ENCODE peak calls at places on chromosomes 12 and 14, in six cellular contexts. F, L, O, P, E and S are unnamed samples.

GRCh38 chr12:108582981-108583770 is 14.7 kb downstream of the TMEM119 start:
- DNase-seq in F (no peak), L (no peak), O (no peak), P (no peak), E (no peak), S (no peak)

GRCh38 chr12:75943730-75944096 is 87.9 kb downstream of the PHLDA1 start:
- DNase-seq in F (no peak), L (no peak), O (no peak), P (no peak), E (no peak), S (no peak)

GRCh38 chr14:58752782-58753181 is 115.0 kb downstream of the DACT1 start:
- DNase-seq in F (peak; percentile 73), L (no peak), O (peak; percentile 79), P (no peak), E (peak; percentile 47), S (no peak)

GRCh38 chr12:121576851-121577391 is 3.9 kb downstream of the KDM2B start:
- DNase-seq in F (no peak), L (no peak), O (no peak), P (peak; percentile 55), E (no peak), S (peak; percentile 55)

GRCh38 chr14:67863223-67863622 is 43.6 kb downstream of the RAD51B start:
- DNase-seq in F (no peak), L (no peak), O (no peak), P (no peak), E (no peak), S (no peak)

GRCh38 chr14:25516838-25517237 is 466.9 kb upstream of the STXBP6 start:
- DNase-seq in F (no peak), L (no peak), O (no peak), P (no peak), E (no peak), S (no peak)

GRCh38 chr12:49201595-49202295 is 12.9 kb upstream of the TUBA1A start:
- DNase-seq in F (peak; percentile 43), L (no peak), O (peak; percentile 81), P (no peak), E (peak; percentile 67), S (no peak)

GRCh38 chr12:97643961-97644360 is 181.4 kb downstream of the RMST start:
- DNase-seq in F (no peak), L (no peak), O (no peak), P (no peak), E (no peak), S (peak; percentile 53)

GRCh38 chr14:28571636-28572035 is 195.0 kb upstream of the FOXG1 start:
- DNase-seq in F (no peak), L (no peak), O (no peak), P (no peak), E (no peak), S (no peak)

GRCh38 chr12:130008241-130008640 is 104.4 kb upstream of the TMEM132D start:
- DNase-seq in F (no peak), L (no peak), O (no peak), P (no peak), E (no peak), S (no peak)

GRCh38 chr14:61517861-61518802 is 177.2 kb upstream of the HIF1A start:
- DNase-seq in F (no peak), L (no peak), O (peak; percentile 39), P (peak; percentile 67), E (no peak), S (no peak)

GRCh38 chr12:3523058-3523457 is 32.1 kb downstream of the PRMT8 start:
- DNase-seq in F (no peak), L (no peak), O (no peak), P (no peak), E (no peak), S (no peak)

GRCh38 chr12:129746318-129746717 is 157.5 kb downstream of the TMEM132D start:
- DNase-seq in F (no peak), L (no peak), O (no peak), P (no peak), E (no peak), S (no peak)

GRCh38 chr12:91382081-91382543 is 199.5 kb upstream of the DCN start:
- DNase-seq in F (peak; percentile 89), L (peak; percentile 85), O (peak; percentile 91), P (peak; percentile 88), E (peak; percentile 89), S (peak; percentile 91)

GRCh38 chr12:15014708-15015107 is 41.9 kb downstream of the PDE6H start:
- DNase-seq in F (no peak), L (no peak), O (no peak), P (no peak), E (no peak), S (no peak)

GRCh38 chr12:65565601-65566560 is 258.4 kb upstream of the HMGA2 start:
- DNase-seq in F (no peak), L (no peak), O (peak; percentile 33), P (no peak), E (no peak), S (no peak)

GRCh38 chr12:76024942-76025600 is 6.5 kb downstream of the PHLDA1 start:
- DNase-seq in F (no peak), L (no peak), O (peak; percentile 42), P (no peak), E (no peak), S (no peak)

GRCh38 chr12:54415223-54415929 is 3.7 kb downstream of the ITGA5 start:
- DNase-seq in F (no peak), L (no peak), O (peak; percentile 32), P (no peak), E (no peak), S (no peak)
- TF ChIP-seq CTCF in F (no peak), L (no peak), O (peak; percentile 24), P (no peak), E (no peak), S (no peak)

DNA sequence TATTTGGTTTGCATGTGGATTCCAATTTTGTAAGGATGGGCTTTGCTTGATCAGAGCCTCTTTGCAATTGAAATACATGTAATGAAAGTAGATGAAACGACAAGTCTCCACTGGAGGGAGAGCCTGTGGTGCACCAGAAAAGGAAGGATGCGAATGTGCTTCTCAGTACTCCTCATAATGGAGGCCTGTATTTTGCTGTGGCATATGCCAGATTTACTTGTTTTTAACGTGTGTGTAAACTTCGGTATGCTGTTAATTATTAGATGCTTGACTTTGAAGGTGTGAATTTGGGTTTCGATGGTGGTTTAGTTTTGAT is 2.8 kb downstream of the DYRK2 start:
- DNase-seq in F (no peak), L (peak; percentile 35), O (peak; percentile 8), P (peak; percentile 50), E (no peak), S (no peak)
- TF ChIP-seq CTCF in F (peak; percentile 53), L (peak; percentile 53), O (no peak), P (peak; percentile 15), E (peak; percentile 31), S (no peak)

GRCh38 chr12:68611094-68611818 is 557 bp downstream of the RAP1B start:
- DNase-seq in F (peak; percentile 78), L (peak; percentile 33), O (peak; percentile 71), P (peak; percentile 65), E (peak; percentile 45), S (peak; percentile 67)
- TF ChIP-seq CTCF in F (no peak), L (no peak), O (no peak), P (no peak), E (no peak), S (no peak)

GRCh38 chr14:101711041-101711861 is 50.3 kb upstream of the PPP2R5C start:
- DNase-seq in F (no peak), L (no peak), O (no peak), P (no peak), E (no peak), S (no peak)
- TF ChIP-seq CTCF in F (no peak), L (no peak), O (no peak), P (no peak), E (no peak), S (no peak)

GRCh38 chr12:96371138-96371786 is 29.0 kb downstream of the CDK17 start:
- DNase-seq in F (no peak), L (no peak), O (no peak), P (no peak), E (no peak), S (no peak)
- TF ChIP-seq CTCF in F (no peak), L (no peak), O (no peak), P (no peak), E (no peak), S (no peak)

GRCh38 chr12:112524676-112525425 is 106.1 kb downstream of the PTPN11 start:
- DNase-seq in F (no peak), L (no peak), O (no peak), P (no peak), E (no peak), S (no peak)
- TF ChIP-seq CTCF in F (no peak), L (no peak), O (no peak), P (no peak), E (peak; percentile 33), S (no peak)

GRCh38 chr12:26748412-26748740 is 84.6 kb downstream of the ITPR2 start:
- DNase-seq in F (no peak), L (no peak), O (no peak), P (no peak), E (no peak), S (no peak)
- TF ChIP-seq CTCF in F (no peak), L (no peak), O (no peak), P (no peak), E (no peak), S (no peak)

GRCh38 chr12:10986812-10987211 is at the start of gene TAS2R50:
- DNase-seq in F (no peak), L (no peak), O (no peak), P (no peak), E (no peak), S (no peak)

DNA sequence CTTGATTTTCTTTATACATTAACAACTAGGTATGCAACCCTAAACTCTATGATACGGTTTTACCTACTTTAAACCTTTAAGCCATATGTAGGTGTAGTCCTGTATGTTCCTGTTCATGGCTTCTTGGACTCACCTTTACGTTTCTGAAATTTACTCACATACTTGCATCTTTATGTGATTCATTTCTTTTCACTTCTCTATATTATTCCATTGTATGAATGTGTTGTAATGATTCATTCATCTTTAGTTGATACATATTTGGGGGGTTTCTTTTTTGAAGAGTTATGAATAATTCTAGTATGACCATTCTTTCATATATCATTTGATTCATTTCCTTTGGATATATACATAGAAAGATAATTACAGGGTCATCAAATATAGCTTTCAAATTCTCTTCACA is 2.4 kb upstream of the TAS2R50 start:
- DNase-seq in F (no peak), L (no peak), O (no peak), P (no peak), E (no peak), S (no peak)
- TF ChIP-seq CTCF in F (no peak), L (no peak), O (no peak), P (no peak), E (no peak), S (no peak)

DNA sequence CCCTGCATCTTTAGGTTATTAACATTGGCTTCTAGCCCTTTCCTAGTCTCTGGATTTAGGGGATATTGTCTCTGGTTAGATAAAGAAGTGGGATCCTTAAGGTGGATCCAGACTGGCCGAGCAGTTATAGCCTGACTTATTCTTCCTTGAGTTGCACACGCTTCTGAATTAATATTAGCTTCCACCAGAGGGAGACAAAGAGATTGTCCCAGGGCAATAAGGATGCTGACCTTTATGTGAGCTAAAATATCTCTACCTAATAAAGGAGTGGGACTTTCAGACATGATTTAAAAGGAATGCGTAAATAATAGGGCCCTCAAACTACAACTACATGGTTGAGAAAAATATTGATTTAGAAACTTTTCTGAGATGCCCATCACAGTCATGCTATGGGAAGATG is 139.7 kb downstream of the SLCO1B3 start:
- DNase-seq in F (no peak), L (no peak), O (peak; percentile 46), P (peak; percentile 44), E (no peak), S (no peak)
- TF ChIP-seq CTCF in F (peak; percentile 14), L (no peak), O (peak; percentile 41), P (peak; percentile 55), E (peak; percentile 63), S (peak; percentile 34)

GRCh38 chr14:22039938-22040780 is 366.5 kb upstream of the OR4E1 start:
- DNase-seq in F (no peak), L (peak; percentile 48), O (peak; percentile 32), P (peak; percentile 13), E (no peak), S (no peak)
- TF ChIP-seq CTCF in F (peak; percentile 36), L (peak; percentile 59), O (peak; percentile 60), P (peak; percentile 52), E (peak; percentile 53), S (peak; percentile 31)